ENCODE peak calls at places on chromosomes 13 and 19, in five cellular contexts. A is H9, C is H1, Q is neuronal stem cell, B is mesendoderm. F is an unnamed sample.

GRCh38 chr19:11278670-11279069 is 16.3 kb upstream of the DOCK6 start:
- DNase-seq in B (peak), C (no peak), Q (no peak), A (no peak), F (peak)

GRCh38 chr19:21694171-21694906 is 73.0 kb downstream of the ZNF100 start:
- DNase-seq in B (no peak), A (no peak), C (no peak), Q (no peak), F (no peak)

GRCh38 chr13:106990594-106990993 is 422.7 kb upstream of the ARGLU1 start:
- DNase-seq in A (no peak), B (no peak), C (no peak), Q (no peak), F (no peak)

GRCh38 chr19:45676851-45677263 is 8.8 kb downstream of the GIPR start:
- DNase-seq in C (no peak), B (peak), A (no peak), Q (no peak), F (no peak)

GRCh38 chr19:756232-756631 is 5.3 kb downstream of the MISP start:
- DNase-seq in A (no peak), Q (no peak), C (no peak), B (peak), F (peak)

GRCh38 chr13:95317037-95317989 is 16.1 kb upstream of the ABCC4 start:
- DNase-seq in C (no peak), Q (no peak), A (no peak), B (no peak), F (peak)

GRCh38 chr13:37109080-37109678 is 3.7 kb upstream of the CSNK1A1L start:
- DNase-seq in A (no peak), C (no peak), B (peak), Q (peak), F (peak)

GRCh38 chr19:2462635-2463421 is 6.1 kb upstream of the LMNB2 start:
- DNase-seq in B (peak), A (peak), C (peak), Q (peak), F (peak)

GRCh38 chr13:30659980-30660379 is 42.3 kb downstream of the USPL1 start:
- DNase-seq in B (peak), C (no peak), Q (no peak), A (peak), F (no peak)

GRCh38 chr19:30305346-30306060 is 66.7 kb upstream of the ZNF536 start:
- DNase-seq in C (no peak), Q (no peak), A (no peak), B (no peak), F (no peak)

GRCh38 chr13:40992678-40993077 is 26.4 kb downstream of the ELF1 start:
- DNase-seq in B (peak), Q (no peak), C (no peak), A (no peak), F (no peak)

GRCh38 chr13:113170503-113170902 is 12.1 kb downstream of the PROZ start:
- DNase-seq in A (no peak), B (peak), Q (no peak), C (no peak), F (no peak)

GRCh38 chr19:33830264-33830663 is 33.6 kb downstream of the KCTD15 start:
- DNase-seq in A (no peak), B (no peak), C (no peak), Q (no peak), F (no peak)

GRCh38 chr13:37869506-37869755 is 141 bp downstream of the TRPC4 start:
- DNase-seq in B (peak), Q (peak), C (no peak), A (peak), F (no peak)

GRCh38 chr19:41376998-41377365 is 649 bp downstream of the TMEM91 start:
- DNase-seq in C (no peak), B (no peak), Q (no peak), A (no peak), F (no peak)

GRCh38 chr13:59543418-59543817 is 620.3 kb downstream of the DIAPH3 start:
- DNase-seq in C (no peak), Q (no peak), B (no peak), A (no peak), F (no peak)

GRCh38 chr13:20451397-20451796 is 74.3 kb downstream of the CRYL1 start:
- DNase-seq in B (no peak), C (no peak), Q (no peak), A (no peak), F (no peak)

GRCh38 chr19:5358173-5358800 is 17.7 kb upstream of the PTPRS start:
- DNase-seq in A (no peak), B (no peak), C (no peak), Q (no peak), F (no peak)

GRCh38 chr13:112756967-112757758 is 67.3 kb downstream of the ATP11A start:
- DNase-seq in C (no peak), A (no peak), B (no peak), Q (peak), F (no peak)

GRCh38 chr13:59641758-59642157 is 522.0 kb downstream of the DIAPH3 start:
- DNase-seq in C (no peak), Q (no peak), A (no peak), B (peak), F (no peak)

GRCh38 chr13:24040835-24041234 is 119.7 kb upstream of the SPATA13 start:
- DNase-seq in B (peak), A (no peak), C (no peak), Q (no peak), F (no peak)
- H3K27ac ChIP-seq in B (no peak), A (no peak), C (no peak), Q (peak), F (no peak)

GRCh38 chr19:43762814-43763213 is 8.1 kb upstream of the SMG9 start:
- DNase-seq in Q (no peak), C (no peak), B (no peak), A (no peak), F (no peak)

GRCh38 chr19:43766755-43767043 is 11.9 kb upstream of the SMG9 start:
- DNase-seq in Q (no peak), C (no peak), B (no peak), A (no peak), F (no peak)

GRCh38 chr19:43767316-43767715 is 12.6 kb upstream of the SMG9 start:
- DNase-seq in A (no peak), C (no peak), B (no peak), Q (no peak), F (no peak)

GRCh38 chr19:43763473-43763939 is 8.7 kb upstream of the SMG9 start:
- DNase-seq in C (no peak), Q (no peak), B (no peak), A (no peak), F (no peak)

GRCh38 chr19:43765109-43765876 is 10.5 kb upstream of the SMG9 start:
- DNase-seq in C (no peak), B (peak), A (peak), Q (no peak), F (peak)
- H3K23ac ChIP-seq in C (no peak), B (no peak), A (no peak), Q (no peak), F (no peak)

GRCh38 chr13:51998723-51999471 is 12.4 kb downstream of the ATP7B start:
- DNase-seq in C (no peak), B (peak), Q (no peak), A (no peak), F (no peak)

GRCh38 chr13:51997641-51998330 is 13.5 kb downstream of the ATP7B start:
- DNase-seq in B (peak), C (no peak), A (peak), Q (no peak), F (no peak)

GRCh38 chr13:51996660-51997059 is 14.6 kb downstream of the ATP7B start:
- DNase-seq in A (no peak), B (no peak), C (no peak), Q (no peak), F (no peak)

GRCh38 chr13:51999525-51999924 is 11.7 kb downstream of the ATP7B start:
- DNase-seq in B (no peak), A (no peak), Q (no peak), C (no peak), F (no peak)

DNA sequence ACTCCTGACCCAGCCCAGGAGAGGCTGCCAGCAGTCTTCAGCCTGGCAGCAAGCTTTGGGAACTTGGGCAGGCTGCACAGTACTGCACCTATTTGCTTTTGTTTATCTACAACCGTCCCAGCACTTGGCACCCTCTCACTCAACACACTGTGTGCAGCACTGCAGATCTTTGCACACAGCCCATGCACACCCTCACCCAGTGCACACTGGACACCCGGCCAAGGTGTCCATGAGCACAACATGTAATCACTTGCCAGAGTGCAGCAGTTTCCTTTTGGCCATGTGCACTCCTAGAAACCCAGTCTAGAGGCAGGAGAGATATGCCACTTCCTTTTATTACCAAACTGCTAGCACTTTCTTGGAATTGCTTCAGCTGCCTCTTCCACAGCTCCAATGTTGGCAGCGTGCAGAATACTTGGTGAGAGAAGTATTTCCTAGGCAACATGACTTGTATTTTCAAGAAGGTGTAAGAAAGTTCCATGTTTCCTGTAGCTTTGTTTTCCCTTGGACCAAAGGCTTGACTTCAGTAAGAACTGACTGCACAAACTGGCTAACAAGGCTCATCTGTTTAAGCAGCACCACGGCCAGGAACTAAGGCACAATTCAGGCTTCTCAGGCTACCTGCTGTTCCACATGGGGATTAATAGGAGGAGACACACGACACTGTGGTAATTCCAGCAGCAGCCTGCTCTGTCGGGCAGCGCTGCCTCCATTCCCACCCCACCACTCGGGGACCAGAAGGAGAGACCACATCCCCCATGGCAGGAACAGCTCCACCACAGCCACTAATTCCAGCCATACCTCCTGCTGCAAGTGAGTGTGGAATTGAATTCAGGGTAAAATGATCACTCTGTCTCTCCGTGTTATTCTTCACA is 15.3 kb downstream of the ATP7B start:
- DNase-seq in C (no peak), B (peak), Q (no peak), A (no peak), F (no peak)
- H3K9ac ChIP-seq in C (no peak), B (no peak), Q (peak), A (no peak), F (no peak)

GRCh38 chr13:51291341-51291740 is 48.1 kb upstream of the SERPINE3 start:
- DNase-seq in A (no peak), B (no peak), Q (no peak), C (no peak), F (no peak)
- H3K27ac ChIP-seq in A (no peak), B (no peak), Q (no peak), C (no peak), F (no peak)

GRCh38 chr13:49084961-49085360 is 109.2 kb downstream of the FNDC3A start:
- DNase-seq in A (no peak), B (no peak), C (no peak), Q (no peak), F (no peak)

GRCh38 chr13:49086711-49087110 is 111.0 kb downstream of the FNDC3A start:
- DNase-seq in Q (no peak), A (no peak), C (no peak), B (no peak), F (peak)

GRCh38 chr13:49082653-49083536 is 107.2 kb downstream of the FNDC3A start:
- DNase-seq in Q (no peak), B (peak), C (no peak), A (no peak), F (peak)
- H3K23ac ChIP-seq in Q (no peak), B (no peak), C (no peak), A (no peak), F (no peak)

GRCh38 chr13:34941436-34941834 is 635 bp upstream of the NBEA start:
- DNase-seq in B (no peak), Q (no peak), A (no peak), C (no peak), F (no peak)

GRCh38 chr13:34941835-34942731 is at the start of gene NBEA:
- DNase-seq in A (peak), Q (peak), B (peak), C (peak), F (peak)

GRCh38 chr13:34943675-34944634 is 1.9 kb downstream of the NBEA start:
- DNase-seq in C (no peak), A (no peak), B (no peak), Q (no peak), F (no peak)

GRCh38 chr13:34939771-34940170 is 2.3 kb upstream of the NBEA start:
- DNase-seq in A (no peak), C (no peak), B (no peak), Q (no peak), F (no peak)

DNA sequence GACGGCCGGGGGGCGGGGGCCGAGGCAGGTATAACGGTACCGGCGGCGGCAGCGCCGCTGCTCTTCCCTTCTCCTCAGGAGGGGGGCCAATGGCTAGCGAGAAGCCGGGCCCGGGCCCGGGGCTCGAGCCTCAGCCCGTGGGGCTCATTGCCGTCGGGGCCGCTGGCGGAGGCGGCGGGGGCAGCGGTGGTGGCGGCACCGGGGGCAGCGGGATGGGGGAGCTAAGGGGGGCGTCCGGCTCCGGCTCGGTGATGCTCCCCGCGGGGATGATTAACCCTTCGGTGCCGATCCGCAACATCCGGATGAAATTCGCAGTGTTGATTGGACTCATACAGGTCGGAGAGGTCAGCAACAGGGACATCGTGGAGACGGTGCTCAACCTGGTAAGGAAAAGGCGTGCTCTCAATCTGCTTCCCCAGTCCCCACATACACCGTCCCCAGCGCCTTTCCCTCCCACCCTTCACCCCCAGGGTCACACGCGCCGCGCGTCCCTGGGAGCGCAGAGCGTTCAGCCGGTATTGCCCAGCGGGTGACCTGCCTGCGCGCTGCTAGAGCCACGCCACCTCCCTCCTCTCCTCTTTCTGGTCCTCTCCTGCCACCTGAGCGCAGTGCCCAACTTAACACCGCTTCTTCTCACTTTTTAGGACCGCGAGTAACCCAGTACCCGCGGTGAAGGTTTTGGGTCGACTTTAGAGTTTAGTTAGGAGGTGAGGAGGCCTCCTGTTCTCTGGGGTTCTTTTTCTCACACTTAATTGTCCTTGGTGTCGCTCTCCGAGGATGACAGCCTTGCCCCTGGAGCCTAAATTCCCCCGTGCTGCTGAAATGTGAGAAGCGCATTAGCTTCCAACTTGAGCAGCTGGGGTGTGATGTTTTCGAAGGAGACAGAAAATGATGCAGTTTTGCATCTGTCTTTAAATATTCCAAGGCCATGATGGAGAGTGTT is 933 bp downstream of the NBEA start:
- DNase-seq in Q (peak), C (no peak), B (peak), A (peak), F (peak)
- H3K9ac ChIP-seq in Q (peak), C (peak), B (peak), A (peak), F (peak)

GRCh38 chr13:49932066-49932465 is 4.1 kb downstream of the SPRYD7 start:
- DNase-seq in Q (no peak), B (no peak), A (no peak), C (no peak), F (peak)

GRCh38 chr13:49926019-49926418 is 10.1 kb downstream of the SPRYD7 start:
- DNase-seq in A (no peak), C (no peak), B (no peak), Q (no peak), F (no peak)

GRCh38 chr13:49932868-49933267 is 3.3 kb downstream of the SPRYD7 start:
- DNase-seq in Q (no peak), C (no peak), B (no peak), A (no peak), F (peak)

GRCh38 chr13:49922301-49922700 is 13.8 kb downstream of the SPRYD7 start:
- DNase-seq in A (no peak), C (no peak), B (peak), Q (no peak), F (no peak)

DNA sequence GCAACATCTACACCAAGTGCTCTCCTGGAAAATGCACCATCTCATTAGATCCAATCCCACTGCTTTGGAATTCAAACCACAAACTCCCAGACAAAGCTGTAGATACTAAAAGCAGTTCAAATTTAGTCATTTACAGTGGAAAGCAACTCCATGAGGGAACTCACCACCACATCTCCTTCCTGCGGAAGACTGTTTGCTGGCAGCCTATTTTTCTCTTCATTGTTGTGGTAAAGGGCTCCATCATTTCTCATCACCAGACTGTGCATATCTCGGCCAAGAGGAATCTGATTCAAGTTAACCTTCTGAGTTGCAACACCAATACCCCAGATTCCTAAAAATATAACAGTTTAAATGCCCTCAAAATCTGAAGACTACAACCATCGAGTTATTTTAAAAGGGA is 8.4 kb downstream of the SPRYD7 start:
- DNase-seq in C (no peak), Q (no peak), B (no peak), A (no peak), F (peak)
- H3K27ac ChIP-seq in C (no peak), Q (no peak), B (no peak), A (no peak), F (no peak)

DNA sequence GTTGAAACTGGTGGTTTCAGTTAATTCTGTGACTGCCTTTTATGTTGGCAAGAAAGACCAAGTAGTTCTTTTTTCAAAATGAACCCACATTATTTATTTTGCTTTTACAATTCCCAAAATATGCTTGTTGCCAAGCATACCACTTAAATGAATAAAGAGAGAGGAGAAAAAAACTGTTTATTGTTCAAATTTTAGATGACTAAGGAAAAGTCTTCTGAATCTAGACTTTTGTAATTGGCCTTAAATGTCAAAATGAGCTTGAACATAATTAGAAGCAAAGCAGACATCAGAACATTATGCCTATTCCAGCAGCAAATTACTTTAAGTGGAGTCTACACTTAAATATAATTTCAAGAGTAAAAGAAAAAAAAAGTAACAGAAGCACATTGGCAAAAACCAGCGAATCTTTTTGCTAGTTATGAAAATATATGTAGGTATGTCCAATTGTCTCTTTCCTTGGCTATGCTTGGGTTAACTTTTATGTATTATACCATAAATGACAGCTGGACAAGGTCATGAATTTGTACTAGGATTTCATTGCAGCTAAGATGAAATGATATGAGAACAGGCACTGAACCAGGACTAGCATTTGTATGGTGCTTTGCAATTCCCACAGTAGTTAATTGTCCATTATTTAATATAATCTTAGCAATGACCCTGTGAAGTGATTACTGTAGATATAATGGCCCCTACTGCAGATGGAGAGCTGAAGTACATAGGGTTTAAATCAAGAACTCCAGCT is 211.9 kb downstream of the NALCN start:
- DNase-seq in B (no peak), C (no peak), A (no peak), Q (no peak), F (no peak)
- H3K23ac ChIP-seq in B (no peak), C (no peak), A (no peak), Q (no peak), F (no peak)